ENCODE peak calls at places on chromosomes 13 and 19, in five cellular contexts. H is HCT116, U is GM12878, V is K562, D is HepG2. B is an unnamed sample.

GRCh38 chr13:20704459-20705069 is 1.1 kb downstream of the IL17D start:
- DNase-seq in V (no peak), U (no peak), H (no peak), D (no peak), B (no peak)

GRCh38 chr13:37143901-37144300 is 38.4 kb upstream of the CSNK1A1L start:
- DNase-seq in H (no peak), D (no peak), U (no peak), V (no peak), B (no peak)

GRCh38 chr13:24275041-24275440 is 34.3 kb upstream of the C1QTNF9 start:
- DNase-seq in D (no peak), V (no peak), H (no peak), U (no peak), B (no peak)

GRCh38 chr13:100208002-100208401 is 119.1 kb downstream of the PCCA start:
- DNase-seq in H (no peak), V (no peak), U (no peak), D (no peak), B (no peak)

GRCh38 chr13:65530688-65531087 is 1699.4 kb downstream of the PCDH9 start:
- DNase-seq in H (no peak), V (no peak), D (no peak), U (no peak), B (no peak)

GRCh38 chr19:30374791-30375650 is 2.8 kb downstream of the ZNF536 start:
- DNase-seq in H (no peak), V (no peak), U (no peak), D (no peak), B (no peak)

GRCh38 chr13:23701646-23702045 is 131.4 kb downstream of the TNFRSF19 start:
- DNase-seq in U (no peak), V (no peak), D (no peak), H (no peak), B (no peak)

GRCh38 chr13:49933511-49933910 is 2.6 kb downstream of the SPRYD7 start:
- DNase-seq in D (no peak), H (no peak), V (no peak), U (no peak), B (no peak)

GRCh38 chr13:21735621-21736401 is 64.9 kb downstream of the FGF9 start:
- DNase-seq in U (no peak), V (no peak), H (no peak), D (no peak), B (no peak)

GRCh38 chr13:95955255-95955654 is 97.9 kb downstream of the UGGT2 start:
- DNase-seq in U (no peak), V (no peak), D (no peak), H (no peak), B (no peak)

GRCh38 chr13:80497439-80497838 is 156.5 kb upstream of the SPRY2 start:
- DNase-seq in D (no peak), H (no peak), V (no peak), U (no peak), B (no peak)

GRCh38 chr19:55068803-55069136 is 5.8 kb upstream of the RDH13 start:
- DNase-seq in D (no peak), H (no peak), U (no peak), V (no peak), B (no peak)

GRCh38 chr19:55069137-55069858 is 6.3 kb upstream of the RDH13 start:
- DNase-seq in U (no peak), H (no peak), D (no peak), V (peak; percentile 73), B (peak; percentile 68)

GRCh38 chr19:55067869-55068268 is 4.9 kb upstream of the RDH13 start:
- DNase-seq in V (no peak), H (no peak), U (no peak), D (no peak), B (no peak)

GRCh38 chr19:55063492-55063843 is 520 bp upstream of the RDH13 start:
- DNase-seq in V (no peak), U (no peak), D (no peak), H (no peak), B (no peak)

GRCh38 chr19:55066107-55066709 is 3.3 kb upstream of the RDH13 start:
- DNase-seq in U (no peak), V (no peak), H (no peak), D (no peak), B (no peak)
- TF ChIP-seq JUND in U (no peak), V (no peak), H (no peak), D (no peak), B (no peak)

GRCh38 chr13:76709851-76710250 is 176.4 kb downstream of the KCTD12 start:
- DNase-seq in U (no peak), V (no peak), H (no peak), D (no peak), B (no peak)
- TF ChIP-seq JUND in U (no peak), V (no peak), H (no peak), D (no peak), B (no peak)

DNA sequence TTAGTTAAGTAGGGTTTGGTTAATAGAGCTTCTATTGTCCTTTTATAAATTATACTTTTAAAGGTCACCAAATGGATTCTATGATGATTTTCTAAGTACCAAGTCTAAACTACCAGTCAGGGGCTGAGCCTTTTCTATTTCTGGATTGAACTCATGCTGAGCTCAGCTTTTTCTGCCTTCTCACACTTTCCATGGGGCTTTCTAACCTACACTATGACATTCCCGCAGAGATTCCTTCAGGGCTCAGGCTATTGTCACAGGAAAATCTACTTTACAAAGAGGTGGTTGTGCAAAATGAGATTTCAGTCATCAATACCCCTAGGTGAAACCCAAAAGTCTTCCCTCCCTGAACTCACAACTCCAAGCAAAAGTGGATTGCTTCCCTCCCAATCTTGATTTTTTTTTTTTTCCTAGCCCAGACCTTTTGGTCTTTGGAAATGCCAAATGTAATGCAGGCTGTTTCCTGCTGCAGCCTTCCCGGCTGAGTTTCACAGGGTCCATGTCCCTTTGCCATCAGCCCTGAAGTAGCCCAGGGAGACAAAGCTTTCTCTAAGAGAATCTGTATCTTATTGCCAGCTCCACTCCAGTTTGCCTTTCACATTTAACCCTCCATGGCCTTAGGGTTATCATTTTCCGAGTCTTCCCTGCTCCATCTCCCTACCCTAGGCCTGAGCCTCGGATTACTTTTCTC is 13.6 kb downstream of the C13orf42 start:
- DNase-seq in V (no peak), D (no peak), H (no peak), U (no peak), B (no peak)
- TF ChIP-seq JUND in V (no peak), D (no peak), H (no peak), U (no peak), B (no peak)

DNA sequence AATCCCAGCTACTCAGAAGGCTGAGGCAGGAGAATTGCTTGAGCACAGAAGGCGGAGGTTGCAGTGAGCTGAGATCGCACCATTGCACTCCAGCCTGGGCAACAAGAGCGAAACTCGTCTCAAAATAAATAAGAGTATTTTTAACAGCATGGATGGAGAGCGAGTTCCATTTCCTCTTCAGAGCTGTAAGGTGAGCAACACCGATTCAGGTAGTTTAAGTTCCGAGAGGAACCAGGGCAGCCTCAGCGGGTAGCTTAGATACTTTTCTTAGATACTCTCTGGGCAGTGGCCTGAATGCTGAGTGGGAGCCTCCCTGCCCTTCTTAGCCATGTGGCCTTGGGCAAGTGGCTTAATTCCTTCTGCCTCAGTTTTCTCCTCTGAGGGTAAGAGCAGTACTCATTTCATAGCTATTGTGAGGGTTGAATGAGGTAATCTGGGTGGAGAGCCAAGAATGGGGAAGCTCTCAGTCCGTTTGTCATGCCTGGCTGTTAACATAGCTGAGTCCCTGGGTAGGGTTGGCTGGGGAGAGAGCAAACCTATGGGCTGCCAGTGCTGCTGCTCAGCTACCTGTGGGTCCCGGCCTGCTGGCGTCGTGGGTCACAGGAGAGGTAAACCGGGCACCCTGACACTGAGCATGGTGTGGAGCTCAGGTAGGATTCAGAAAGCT is 4.1 kb downstream of the ATP11A start:
- DNase-seq in U (no peak), H (no peak), V (no peak), D (no peak), B (no peak)
- TF ChIP-seq JUND in U (no peak), H (no peak), V (no peak), D (no peak), B (no peak)

GRCh38 chr19:35029737-35030256 is 473 bp upstream of the SCN1B start:
- DNase-seq in D (no peak), U (no peak), V (peak; percentile 41), H (no peak), B (no peak)
- TF ChIP-seq JUND in D (no peak), U (no peak), V (no peak), H (no peak), B (no peak)

DNA sequence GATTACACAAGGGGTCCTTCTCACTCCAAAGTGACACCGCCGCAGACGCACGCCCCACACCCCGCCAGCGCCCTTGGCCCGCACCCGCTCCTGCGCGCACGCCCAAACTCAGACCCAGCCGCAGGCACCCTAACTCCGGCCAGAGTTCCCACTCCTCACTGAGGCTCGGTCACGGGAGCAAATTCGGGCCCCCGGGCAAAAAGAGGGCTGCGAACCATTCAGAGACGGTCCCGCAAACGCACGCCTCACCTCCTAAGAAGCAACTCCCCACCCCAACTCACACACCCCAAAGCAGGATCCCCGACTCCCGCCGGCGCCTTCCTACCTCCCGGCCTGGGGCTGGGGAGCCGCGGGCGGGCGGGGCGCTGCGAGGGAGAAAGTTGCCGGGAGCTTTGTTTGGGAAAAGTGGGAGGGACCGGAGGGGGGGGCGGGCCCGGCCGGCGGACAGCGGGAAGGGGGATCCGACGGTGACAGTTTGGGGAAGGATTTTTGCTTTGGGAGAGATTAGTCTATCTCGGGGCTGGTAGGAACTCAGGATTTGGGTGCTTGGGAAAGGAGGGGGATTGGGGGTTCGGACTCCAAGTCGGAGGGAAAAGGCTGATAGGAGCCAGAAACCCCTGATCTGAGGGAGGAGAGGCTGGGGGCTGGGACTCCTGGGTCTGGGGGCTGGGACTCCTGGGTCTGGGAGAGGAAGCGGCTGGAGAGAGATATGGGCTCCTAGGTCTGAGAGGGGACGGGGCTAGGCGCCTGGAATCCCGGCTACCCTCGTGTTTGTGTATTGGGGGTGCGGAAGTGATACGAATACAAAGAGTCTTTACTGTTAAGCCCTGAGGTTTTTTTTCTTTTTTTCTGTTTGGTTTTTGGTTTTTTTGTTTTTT is at the start of gene TEAD2:
- DNase-seq in D (peak; percentile 32), V (peak; percentile 50), U (no peak), H (no peak), B (peak; percentile 52)
- TF ChIP-seq JUND in D (no peak), V (no peak), U (no peak), H (no peak), B (no peak)

DNA sequence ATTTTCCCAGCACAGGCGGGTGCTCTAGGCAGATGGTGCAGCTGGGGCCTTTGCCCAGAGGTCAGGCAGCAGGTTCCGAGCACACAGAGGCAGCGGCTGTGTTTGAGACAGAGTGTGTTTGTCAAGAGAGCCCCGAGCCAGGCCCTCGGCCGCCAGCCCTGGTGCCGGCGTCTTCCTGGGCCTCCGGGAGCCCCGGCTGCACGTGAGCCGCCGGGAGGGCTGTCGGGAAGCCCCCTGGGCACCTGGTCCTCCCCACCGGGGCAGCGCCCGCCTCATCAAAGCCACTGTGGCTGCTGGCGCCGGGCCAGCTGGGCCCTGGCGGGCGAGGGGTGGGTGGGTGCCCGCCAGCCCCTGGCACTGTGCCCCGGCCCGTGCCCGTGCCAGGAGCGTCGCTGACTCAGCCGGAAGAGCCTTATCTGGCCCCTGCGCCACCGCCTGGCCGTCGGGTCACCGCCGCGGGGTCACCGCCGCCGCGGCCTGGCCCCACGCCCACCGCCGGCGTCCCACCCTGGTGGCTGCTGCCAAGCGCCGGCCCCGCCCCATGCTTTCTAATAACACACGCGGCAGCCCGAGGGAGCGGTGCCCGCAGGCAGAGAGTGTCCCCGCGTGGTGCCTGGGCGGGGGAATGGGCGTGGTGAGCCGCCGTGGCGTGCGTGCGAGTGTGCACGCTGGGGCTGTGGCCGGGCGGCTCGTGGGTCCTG is 14.9 kb downstream of the ARID3A start:
- DNase-seq in U (no peak), H (no peak), D (no peak), V (no peak), B (no peak)
- TF ChIP-seq JUND in U (no peak), H (no peak), D (no peak), V (no peak), B (no peak)